ENCODE peak calls at places on chromosomes 4 and X, in four cellular contexts. One of them, this sample, is unnamed.

GRCh38 chrX:19174401-19175025 is 52.2 kb upstream of the ADGRG2 start:
- DNase-seq in stimulated activated naive B cell treated with anti-CD40 and anti-IgM and Interleukin-4, amounts not matched to agents 10 μg/mL and 1 μg/mL and 100 μg/mL, for 72 hours: no peak
- DNase-seq in activated T-helper 1 cell treated with anti-CD3 and anti-CD28 coated beads, Interleukin-2, amount 50 U/mL, for 16 hours: no peak
- DNase-seq in left ventricle myocardium inferior: no peak
- DNase-seq in this sample: peak

GRCh38 chr4:26204911-26205368 is 115.9 kb upstream of the RBPJ start:
- DNase-seq in stimulated activated naive B cell treated with anti-CD40 and anti-IgM and Interleukin-4, amounts not matched to agents 10 μg/mL and 1 μg/mL and 100 μg/mL, for 72 hours: no peak
- DNase-seq in activated T-helper 1 cell treated with anti-CD3 and anti-CD28 coated beads, Interleukin-2, amount 50 U/mL, for 16 hours: no peak
- DNase-seq in left ventricle myocardium inferior: peak
- DNase-seq in this sample: peak

GRCh38 chrX:72526534-72527508 is 45.8 kb downstream of the HDAC8 start:
- DNase-seq in stimulated activated naive B cell treated with anti-CD40 and anti-IgM and Interleukin-4, amounts not matched to agents 10 μg/mL and 1 μg/mL and 100 μg/mL, for 72 hours: no peak
- DNase-seq in activated T-helper 1 cell treated with anti-CD3 and anti-CD28 coated beads, Interleukin-2, amount 50 U/mL, for 16 hours: no peak
- DNase-seq in left ventricle myocardium inferior: no peak
- DNase-seq in this sample: no peak

GRCh38 chr4:45795165-45795564 is 328.7 kb downstream of the GABRG1 start:
- DNase-seq in stimulated activated naive B cell treated with anti-CD40 and anti-IgM and Interleukin-4, amounts not matched to agents 10 μg/mL and 1 μg/mL and 100 μg/mL, for 72 hours: no peak
- DNase-seq in activated T-helper 1 cell treated with anti-CD3 and anti-CD28 coated beads, Interleukin-2, amount 50 U/mL, for 16 hours: no peak
- DNase-seq in left ventricle myocardium inferior: no peak
- DNase-seq in this sample: peak

GRCh38 chr4:87030606-87031441 is 96.0 kb downstream of the AFF1 start:
- DNase-seq in stimulated activated naive B cell treated with anti-CD40 and anti-IgM and Interleukin-4, amounts not matched to agents 10 μg/mL and 1 μg/mL and 100 μg/mL, for 72 hours: no peak
- DNase-seq in activated T-helper 1 cell treated with anti-CD3 and anti-CD28 coated beads, Interleukin-2, amount 50 U/mL, for 16 hours: no peak
- DNase-seq in left ventricle myocardium inferior: no peak
- DNase-seq in this sample: no peak

GRCh38 chrX:38409289-38409688 is 56.9 kb downstream of the OTC start:
- DNase-seq in stimulated activated naive B cell treated with anti-CD40 and anti-IgM and Interleukin-4, amounts not matched to agents 10 μg/mL and 1 μg/mL and 100 μg/mL, for 72 hours: no peak
- DNase-seq in activated T-helper 1 cell treated with anti-CD3 and anti-CD28 coated beads, Interleukin-2, amount 50 U/mL, for 16 hours: no peak
- DNase-seq in left ventricle myocardium inferior: no peak
- DNase-seq in this sample: no peak

GRCh38 chr4:88659061-88659889 is 38.4 kb downstream of the NAP1L5 start:
- DNase-seq in stimulated activated naive B cell treated with anti-CD40 and anti-IgM and Interleukin-4, amounts not matched to agents 10 μg/mL and 1 μg/mL and 100 μg/mL, for 72 hours: peak
- DNase-seq in activated T-helper 1 cell treated with anti-CD3 and anti-CD28 coated beads, Interleukin-2, amount 50 U/mL, for 16 hours: no peak
- DNase-seq in left ventricle myocardium inferior: no peak
- DNase-seq in this sample: peak

GRCh38 chr4:27934881-27935280 is 1074.2 kb downstream of the STIM2 start:
- DNase-seq in stimulated activated naive B cell treated with anti-CD40 and anti-IgM and Interleukin-4, amounts not matched to agents 10 μg/mL and 1 μg/mL and 100 μg/mL, for 72 hours: no peak
- DNase-seq in activated T-helper 1 cell treated with anti-CD3 and anti-CD28 coated beads, Interleukin-2, amount 50 U/mL, for 16 hours: no peak
- DNase-seq in left ventricle myocardium inferior: no peak
- DNase-seq in this sample: no peak

GRCh38 chr4:8304827-8305695 is 35.5 kb downstream of the HTRA3 start:
- DNase-seq in stimulated activated naive B cell treated with anti-CD40 and anti-IgM and Interleukin-4, amounts not matched to agents 10 μg/mL and 1 μg/mL and 100 μg/mL, for 72 hours: no peak
- DNase-seq in activated T-helper 1 cell treated with anti-CD3 and anti-CD28 coated beads, Interleukin-2, amount 50 U/mL, for 16 hours: no peak
- DNase-seq in left ventricle myocardium inferior: no peak
- DNase-seq in this sample: no peak

GRCh38 chr4:184941671-184942070 is 76.6 kb upstream of the HELT start:
- DNase-seq in stimulated activated naive B cell treated with anti-CD40 and anti-IgM and Interleukin-4, amounts not matched to agents 10 μg/mL and 1 μg/mL and 100 μg/mL, for 72 hours: no peak
- DNase-seq in activated T-helper 1 cell treated with anti-CD3 and anti-CD28 coated beads, Interleukin-2, amount 50 U/mL, for 16 hours: no peak
- DNase-seq in left ventricle myocardium inferior: no peak
- DNase-seq in this sample: no peak

GRCh38 chr4:37661643-37662221 is 24.4 kb downstream of the RELL1 start:
- DNase-seq in stimulated activated naive B cell treated with anti-CD40 and anti-IgM and Interleukin-4, amounts not matched to agents 10 μg/mL and 1 μg/mL and 100 μg/mL, for 72 hours: no peak
- DNase-seq in activated T-helper 1 cell treated with anti-CD3 and anti-CD28 coated beads, Interleukin-2, amount 50 U/mL, for 16 hours: no peak
- DNase-seq in left ventricle myocardium inferior: no peak
- DNase-seq in this sample: no peak

GRCh38 chr4:89509708-89510269 is 202.2 kb upstream of the GPRIN3 start:
- DNase-seq in stimulated activated naive B cell treated with anti-CD40 and anti-IgM and Interleukin-4, amounts not matched to agents 10 μg/mL and 1 μg/mL and 100 μg/mL, for 72 hours: no peak
- DNase-seq in activated T-helper 1 cell treated with anti-CD3 and anti-CD28 coated beads, Interleukin-2, amount 50 U/mL, for 16 hours: no peak
- DNase-seq in left ventricle myocardium inferior: no peak
- DNase-seq in this sample: no peak

GRCh38 chr4:82247171-82247570 is 126.6 kb downstream of the HNRNPD start:
- DNase-seq in stimulated activated naive B cell treated with anti-CD40 and anti-IgM and Interleukin-4, amounts not matched to agents 10 μg/mL and 1 μg/mL and 100 μg/mL, for 72 hours: no peak
- DNase-seq in activated T-helper 1 cell treated with anti-CD3 and anti-CD28 coated beads, Interleukin-2, amount 50 U/mL, for 16 hours: no peak
- DNase-seq in left ventricle myocardium inferior: no peak
- DNase-seq in this sample: no peak

GRCh38 chr4:185559913-185560281 is 24.6 kb upstream of the PDLIM3 start:
- DNase-seq in stimulated activated naive B cell treated with anti-CD40 and anti-IgM and Interleukin-4, amounts not matched to agents 10 μg/mL and 1 μg/mL and 100 μg/mL, for 72 hours: no peak
- DNase-seq in activated T-helper 1 cell treated with anti-CD3 and anti-CD28 coated beads, Interleukin-2, amount 50 U/mL, for 16 hours: no peak
- DNase-seq in left ventricle myocardium inferior: no peak
- DNase-seq in this sample: peak

GRCh38 chrX:96763608-96764007 is 79.0 kb downstream of the DIAPH2 start:
- DNase-seq in stimulated activated naive B cell treated with anti-CD40 and anti-IgM and Interleukin-4, amounts not matched to agents 10 μg/mL and 1 μg/mL and 100 μg/mL, for 72 hours: no peak
- DNase-seq in activated T-helper 1 cell treated with anti-CD3 and anti-CD28 coated beads, Interleukin-2, amount 50 U/mL, for 16 hours: no peak
- DNase-seq in left ventricle myocardium inferior: no peak
- DNase-seq in this sample: no peak

GRCh38 chrX:45799576-45799975 is 598.9 kb upstream of the DIPK2B start:
- DNase-seq in stimulated activated naive B cell treated with anti-CD40 and anti-IgM and Interleukin-4, amounts not matched to agents 10 μg/mL and 1 μg/mL and 100 μg/mL, for 72 hours: no peak
- DNase-seq in activated T-helper 1 cell treated with anti-CD3 and anti-CD28 coated beads, Interleukin-2, amount 50 U/mL, for 16 hours: no peak
- DNase-seq in left ventricle myocardium inferior: no peak
- DNase-seq in this sample: no peak

GRCh38 chr4:76270776-76271175 is 19.3 kb downstream of the FAM47E start:
- DNase-seq in stimulated activated naive B cell treated with anti-CD40 and anti-IgM and Interleukin-4, amounts not matched to agents 10 μg/mL and 1 μg/mL and 100 μg/mL, for 72 hours: no peak
- DNase-seq in activated T-helper 1 cell treated with anti-CD3 and anti-CD28 coated beads, Interleukin-2, amount 50 U/mL, for 16 hours: no peak
- DNase-seq in left ventricle myocardium inferior: no peak
- DNase-seq in this sample: no peak

GRCh38 chrX:24405959-24406358 is 45.5 kb downstream of the SUPT20HL1 start:
- DNase-seq in stimulated activated naive B cell treated with anti-CD40 and anti-IgM and Interleukin-4, amounts not matched to agents 10 μg/mL and 1 μg/mL and 100 μg/mL, for 72 hours: no peak
- DNase-seq in activated T-helper 1 cell treated with anti-CD3 and anti-CD28 coated beads, Interleukin-2, amount 50 U/mL, for 16 hours: no peak
- DNase-seq in left ventricle myocardium inferior: no peak
- DNase-seq in this sample: no peak

GRCh38 chrX:40483502-40483901 is 97.3 kb upstream of the ATP6AP2 start:
- DNase-seq in stimulated activated naive B cell treated with anti-CD40 and anti-IgM and Interleukin-4, amounts not matched to agents 10 μg/mL and 1 μg/mL and 100 μg/mL, for 72 hours: no peak
- DNase-seq in activated T-helper 1 cell treated with anti-CD3 and anti-CD28 coated beads, Interleukin-2, amount 50 U/mL, for 16 hours: no peak
- DNase-seq in left ventricle myocardium inferior: no peak
- DNase-seq in this sample: no peak

GRCh38 chrX:110407910-110408545 is 49.4 kb downstream of the RTL9 start:
- DNase-seq in stimulated activated naive B cell treated with anti-CD40 and anti-IgM and Interleukin-4, amounts not matched to agents 10 μg/mL and 1 μg/mL and 100 μg/mL, for 72 hours: no peak
- DNase-seq in activated T-helper 1 cell treated with anti-CD3 and anti-CD28 coated beads, Interleukin-2, amount 50 U/mL, for 16 hours: peak
- DNase-seq in left ventricle myocardium inferior: no peak
- DNase-seq in this sample: no peak

GRCh38 chr4:110501826-110502225 is 25.9 kb downstream of the ENPEP start:
- DNase-seq in stimulated activated naive B cell treated with anti-CD40 and anti-IgM and Interleukin-4, amounts not matched to agents 10 μg/mL and 1 μg/mL and 100 μg/mL, for 72 hours: no peak
- DNase-seq in activated T-helper 1 cell treated with anti-CD3 and anti-CD28 coated beads, Interleukin-2, amount 50 U/mL, for 16 hours: no peak
- DNase-seq in left ventricle myocardium inferior: no peak
- DNase-seq in this sample: no peak

GRCh38 chrX:136495043-136495442 is 2.3 kb upstream of the HTATSF1 start:
- DNase-seq in stimulated activated naive B cell treated with anti-CD40 and anti-IgM and Interleukin-4, amounts not matched to agents 10 μg/mL and 1 μg/mL and 100 μg/mL, for 72 hours: no peak
- DNase-seq in activated T-helper 1 cell treated with anti-CD3 and anti-CD28 coated beads, Interleukin-2, amount 50 U/mL, for 16 hours: no peak
- DNase-seq in left ventricle myocardium inferior: no peak
- DNase-seq in this sample: no peak

GRCh38 chr4:55311792-55312490 is 34.1 kb upstream of the SRD5A3 start:
- DNase-seq in stimulated activated naive B cell treated with anti-CD40 and anti-IgM and Interleukin-4, amounts not matched to agents 10 μg/mL and 1 μg/mL and 100 μg/mL, for 72 hours: no peak
- DNase-seq in activated T-helper 1 cell treated with anti-CD3 and anti-CD28 coated beads, Interleukin-2, amount 50 U/mL, for 16 hours: no peak
- DNase-seq in left ventricle myocardium inferior: no peak
- DNase-seq in this sample: no peak

GRCh38 chr4:105990933-105991332 is 95.7 kb downstream of the NPNT start:
- DNase-seq in stimulated activated naive B cell treated with anti-CD40 and anti-IgM and Interleukin-4, amounts not matched to agents 10 μg/mL and 1 μg/mL and 100 μg/mL, for 72 hours: no peak
- DNase-seq in activated T-helper 1 cell treated with anti-CD3 and anti-CD28 coated beads, Interleukin-2, amount 50 U/mL, for 16 hours: no peak
- DNase-seq in left ventricle myocardium inferior: peak
- DNase-seq in this sample: peak

GRCh38 chr4:55326629-55327028 is 19.4 kb upstream of the SRD5A3 start:
- DNase-seq in stimulated activated naive B cell treated with anti-CD40 and anti-IgM and Interleukin-4, amounts not matched to agents 10 μg/mL and 1 μg/mL and 100 μg/mL, for 72 hours: no peak
- DNase-seq in activated T-helper 1 cell treated with anti-CD3 and anti-CD28 coated beads, Interleukin-2, amount 50 U/mL, for 16 hours: no peak
- DNase-seq in left ventricle myocardium inferior: no peak
- DNase-seq in this sample: no peak

GRCh38 chr4:36027203-36027602 is 217.1 kb downstream of the ARAP2 start:
- DNase-seq in stimulated activated naive B cell treated with anti-CD40 and anti-IgM and Interleukin-4, amounts not matched to agents 10 μg/mL and 1 μg/mL and 100 μg/mL, for 72 hours: no peak
- DNase-seq in activated T-helper 1 cell treated with anti-CD3 and anti-CD28 coated beads, Interleukin-2, amount 50 U/mL, for 16 hours: no peak
- DNase-seq in left ventricle myocardium inferior: no peak
- DNase-seq in this sample: no peak

GRCh38 chrX:77162777-77163176 is 284.4 kb upstream of the FGF16 start:
- DNase-seq in stimulated activated naive B cell treated with anti-CD40 and anti-IgM and Interleukin-4, amounts not matched to agents 10 μg/mL and 1 μg/mL and 100 μg/mL, for 72 hours: no peak
- DNase-seq in activated T-helper 1 cell treated with anti-CD3 and anti-CD28 coated beads, Interleukin-2, amount 50 U/mL, for 16 hours: no peak
- DNase-seq in left ventricle myocardium inferior: no peak
- DNase-seq in this sample: no peak

GRCh38 chr4:37981844-37982720 is 21.9 kb downstream of the PTTG2 start:
- DNase-seq in stimulated activated naive B cell treated with anti-CD40 and anti-IgM and Interleukin-4, amounts not matched to agents 10 μg/mL and 1 μg/mL and 100 μg/mL, for 72 hours: no peak
- DNase-seq in activated T-helper 1 cell treated with anti-CD3 and anti-CD28 coated beads, Interleukin-2, amount 50 U/mL, for 16 hours: no peak
- DNase-seq in left ventricle myocardium inferior: no peak
- DNase-seq in this sample: no peak

GRCh38 chr4:151690164-151690856 is 70.5 kb downstream of the GATB start:
- DNase-seq in stimulated activated naive B cell treated with anti-CD40 and anti-IgM and Interleukin-4, amounts not matched to agents 10 μg/mL and 1 μg/mL and 100 μg/mL, for 72 hours: no peak
- DNase-seq in activated T-helper 1 cell treated with anti-CD3 and anti-CD28 coated beads, Interleukin-2, amount 50 U/mL, for 16 hours: no peak
- DNase-seq in left ventricle myocardium inferior: no peak
- DNase-seq in this sample: no peak

GRCh38 chr4:57374866-57375595 is 264.8 kb upstream of the IGFBP7 start:
- DNase-seq in stimulated activated naive B cell treated with anti-CD40 and anti-IgM and Interleukin-4, amounts not matched to agents 10 μg/mL and 1 μg/mL and 100 μg/mL, for 72 hours: no peak
- DNase-seq in activated T-helper 1 cell treated with anti-CD3 and anti-CD28 coated beads, Interleukin-2, amount 50 U/mL, for 16 hours: no peak
- DNase-seq in left ventricle myocardium inferior: no peak
- DNase-seq in this sample: no peak

GRCh38 chrX:148417934-148418333 is 82.5 kb upstream of the AFF2 start:
- DNase-seq in stimulated activated naive B cell treated with anti-CD40 and anti-IgM and Interleukin-4, amounts not matched to agents 10 μg/mL and 1 μg/mL and 100 μg/mL, for 72 hours: peak
- DNase-seq in activated T-helper 1 cell treated with anti-CD3 and anti-CD28 coated beads, Interleukin-2, amount 50 U/mL, for 16 hours: no peak
- DNase-seq in left ventricle myocardium inferior: no peak
- DNase-seq in this sample: no peak

This sample was measured in left cardiac atrium.